ENCODE peak calls at places on chromosomes 3 and 15, in five cellular contexts. One of them, this sample, is unnamed.
A peak's percentile ranks its signal among the peaks of the same experiment; 100 is the strongest.

GRCh38 chr15:75713338-75713895 is 769 bp upstream of the CSPG4 start:
- DNase-seq in GM12878: no peak
- DNase-seq in GM23338: peak; percentile 61
- DNase-seq in CD8-positive, alpha-beta T cell: no peak
- DNase-seq in left ventricle myocardium inferior: no peak
- DNase-seq in this sample: peak; percentile 90

GRCh38 chr3:129278439-129278969 is at the start of gene HMCES:
- DNase-seq in left ventricle myocardium inferior: peak; percentile 95
- DNase-seq in GM12878: peak; percentile 31
- DNase-seq in CD8-positive, alpha-beta T cell: peak; percentile 97
- DNase-seq in GM23338: peak; percentile 98
- DNase-seq in this sample: peak; percentile 92

GRCh38 chr15:92521624-92522008 is 127.9 kb downstream of the ST8SIA2 start:
- DNase-seq in GM12878: peak; percentile 37
- DNase-seq in left ventricle myocardium inferior: peak; percentile 65
- DNase-seq in GM23338: peak; percentile 88
- DNase-seq in CD8-positive, alpha-beta T cell: peak; percentile 53
- DNase-seq in this sample: peak; percentile 86

GRCh38 chr3:166190360-166190759 is 353.1 kb upstream of the BCHE start:
- DNase-seq in left ventricle myocardium inferior: no peak
- DNase-seq in CD8-positive, alpha-beta T cell: no peak
- DNase-seq in GM23338: peak; percentile 7
- DNase-seq in GM12878: no peak
- DNase-seq in this sample: no peak

GRCh38 chr3:14373753-14374376 is 28.5 kb upstream of the SLC6A6 start:
- DNase-seq in CD8-positive, alpha-beta T cell: no peak
- DNase-seq in GM23338: no peak
- DNase-seq in left ventricle myocardium inferior: no peak
- DNase-seq in GM12878: no peak
- DNase-seq in this sample: no peak

GRCh38 chr3:161560006-161560637 is 63.5 kb downstream of the OTOL1 start:
- DNase-seq in GM12878: no peak
- DNase-seq in left ventricle myocardium inferior: peak; percentile 18
- DNase-seq in CD8-positive, alpha-beta T cell: no peak
- DNase-seq in GM23338: peak; percentile 89
- DNase-seq in this sample: no peak

GRCh38 chr3:128289534-128289933 is 136.3 kb downstream of the EEFSEC start:
- DNase-seq in left ventricle myocardium inferior: no peak
- DNase-seq in CD8-positive, alpha-beta T cell: no peak
- DNase-seq in GM23338: no peak
- DNase-seq in GM12878: no peak
- DNase-seq in this sample: no peak

GRCh38 chr3:196314597-196314996 is 3.4 kb downstream of the DYNLT2B start:
- DNase-seq in GM12878: no peak
- DNase-seq in GM23338: no peak
- DNase-seq in left ventricle myocardium inferior: no peak
- DNase-seq in CD8-positive, alpha-beta T cell: no peak
- DNase-seq in this sample: no peak

GRCh38 chr3:64164309-64164708 is 61.0 kb downstream of the PRICKLE2 start:
- DNase-seq in left ventricle myocardium inferior: no peak
- DNase-seq in CD8-positive, alpha-beta T cell: no peak
- DNase-seq in GM23338: no peak
- DNase-seq in GM12878: no peak
- DNase-seq in this sample: no peak

GRCh38 chr3:116059421-116060096 is 385.7 kb downstream of the LSAMP start:
- DNase-seq in left ventricle myocardium inferior: no peak
- DNase-seq in GM12878: no peak
- DNase-seq in CD8-positive, alpha-beta T cell: no peak
- DNase-seq in GM23338: peak; percentile 52
- DNase-seq in this sample: no peak

GRCh38 chr3:194058189-194058571 is 77.8 kb upstream of the HES1 start:
- DNase-seq in GM12878: no peak
- DNase-seq in left ventricle myocardium inferior: peak; percentile 63
- DNase-seq in CD8-positive, alpha-beta T cell: no peak
- DNase-seq in GM23338: peak; percentile 92
- DNase-seq in this sample: peak; percentile 44

GRCh38 chr3:113243846-113244245 is 32.5 kb downstream of the BOC start:
- DNase-seq in GM23338: no peak
- DNase-seq in GM12878: no peak
- DNase-seq in CD8-positive, alpha-beta T cell: no peak
- DNase-seq in left ventricle myocardium inferior: no peak
- DNase-seq in this sample: no peak

GRCh38 chr3:134406331-134407246 is 32.3 kb upstream of the AMOTL2 start:
- DNase-seq in GM12878: no peak
- DNase-seq in left ventricle myocardium inferior: peak; percentile 55
- DNase-seq in GM23338: peak; percentile 91
- DNase-seq in CD8-positive, alpha-beta T cell: no peak
- DNase-seq in this sample: no peak

GRCh38 chr15:67093146-67093874 is 27.9 kb downstream of the SMAD3 start:
- DNase-seq in GM12878: peak; percentile 46
- DNase-seq in CD8-positive, alpha-beta T cell: no peak
- DNase-seq in GM23338: no peak
- DNase-seq in left ventricle myocardium inferior: peak; percentile 36
- DNase-seq in this sample: peak; percentile 44

GRCh38 chr3:66928252-66928651 is 69.9 kb upstream of the KBTBD8 start:
- DNase-seq in CD8-positive, alpha-beta T cell: no peak
- DNase-seq in GM12878: no peak
- DNase-seq in GM23338: no peak
- DNase-seq in left ventricle myocardium inferior: no peak
- DNase-seq in this sample: no peak

GRCh38 chr3:78734048-78734637 is 1033.7 kb downstream of the ROBO1 start:
- DNase-seq in left ventricle myocardium inferior: no peak
- DNase-seq in GM12878: no peak
- DNase-seq in CD8-positive, alpha-beta T cell: no peak
- DNase-seq in GM23338: peak; percentile 23
- DNase-seq in this sample: no peak

GRCh38 chr3:52423214-52423613 is 21.7 kb downstream of the SEMA3G start:
- DNase-seq in left ventricle myocardium inferior: no peak
- DNase-seq in GM12878: no peak
- DNase-seq in CD8-positive, alpha-beta T cell: no peak
- DNase-seq in GM23338: no peak
- DNase-seq in this sample: no peak

GRCh38 chr3:189863031-189863430 is 231.8 kb downstream of the TP63 start:
- DNase-seq in CD8-positive, alpha-beta T cell: no peak
- DNase-seq in GM23338: no peak
- DNase-seq in left ventricle myocardium inferior: peak; percentile 37
- DNase-seq in GM12878: no peak
- DNase-seq in this sample: no peak

GRCh38 chr15:75452364-75452967 is 976 bp upstream of the SIN3A start:
- DNase-seq in left ventricle myocardium inferior: peak; percentile 86
- DNase-seq in GM23338: peak; percentile 89
- DNase-seq in GM12878: peak; percentile 57
- DNase-seq in CD8-positive, alpha-beta T cell: peak; percentile 81
- DNase-seq in this sample: peak; percentile 93

GRCh38 chr15:62782100-62782791 is 260.3 kb upstream of the TPM1 start:
- DNase-seq in CD8-positive, alpha-beta T cell: no peak
- DNase-seq in GM12878: no peak
- DNase-seq in left ventricle myocardium inferior: peak; percentile 72
- DNase-seq in GM23338: peak; percentile 74
- DNase-seq in this sample: peak; percentile 83

GRCh38 chr3:129196601-129197000 is 12.9 kb upstream of the CNBP start:
- DNase-seq in CD8-positive, alpha-beta T cell: no peak
- DNase-seq in GM23338: no peak
- DNase-seq in left ventricle myocardium inferior: no peak
- DNase-seq in GM12878: no peak
- DNase-seq in this sample: no peak

GRCh38 chr15:95259965-95260364 is 1028.6 kb downstream of the MCTP2 start:
- DNase-seq in GM23338: peak; percentile 11
- DNase-seq in CD8-positive, alpha-beta T cell: no peak
- DNase-seq in GM12878: no peak
- DNase-seq in left ventricle myocardium inferior: no peak
- DNase-seq in this sample: no peak

GRCh38 chr15:70328137-70329115 is 230.7 kb upstream of the TLE3 start:
- DNase-seq in CD8-positive, alpha-beta T cell: no peak
- DNase-seq in left ventricle myocardium inferior: peak; percentile 49
- DNase-seq in GM23338: no peak
- DNase-seq in GM12878: no peak
- DNase-seq in this sample: peak; percentile 84

GRCh38 chr15:40960151-40960885 is 7.0 kb downstream of the CHAC1 start:
- DNase-seq in GM23338: no peak
- DNase-seq in left ventricle myocardium inferior: no peak
- DNase-seq in GM12878: no peak
- DNase-seq in CD8-positive, alpha-beta T cell: no peak
- DNase-seq in this sample: no peak

GRCh38 chr3:14640157-14640562 is 11.4 kb upstream of the CCDC174 start:
- DNase-seq in CD8-positive, alpha-beta T cell: no peak
- DNase-seq in GM12878: no peak
- DNase-seq in left ventricle myocardium inferior: no peak
- DNase-seq in GM23338: no peak
- DNase-seq in this sample: no peak

GRCh38 chr15:43184407-43185160 is 619 bp upstream of the CCNDBP1 start:
- DNase-seq in CD8-positive, alpha-beta T cell: no peak
- DNase-seq in GM23338: no peak
- DNase-seq in left ventricle myocardium inferior: no peak
- DNase-seq in GM12878: no peak
- DNase-seq in this sample: no peak

GRCh38 chr3:68985391-68985790 is 28.1 kb downstream of the EOGT start:
- DNase-seq in GM23338: no peak
- DNase-seq in CD8-positive, alpha-beta T cell: no peak
- DNase-seq in GM12878: no peak
- DNase-seq in left ventricle myocardium inferior: no peak
- DNase-seq in this sample: no peak

GRCh38 chr15:79875213-79875612 is 21.6 kb downstream of the MTHFS start:
- DNase-seq in left ventricle myocardium inferior: no peak
- DNase-seq in GM12878: no peak
- DNase-seq in GM23338: no peak
- DNase-seq in CD8-positive, alpha-beta T cell: no peak
- DNase-seq in this sample: no peak

GRCh38 chr3:120908803-120909601 is 997 bp downstream of the STXBP5L start:
- DNase-seq in GM23338: no peak
- DNase-seq in CD8-positive, alpha-beta T cell: no peak
- DNase-seq in left ventricle myocardium inferior: no peak
- DNase-seq in GM12878: no peak
- DNase-seq in this sample: no peak

GRCh38 chr15:63146684-63147083 is 10.6 kb downstream of the RPS27L start:
- DNase-seq in GM12878: no peak
- DNase-seq in left ventricle myocardium inferior: no peak
- DNase-seq in GM23338: no peak
- DNase-seq in CD8-positive, alpha-beta T cell: no peak
- DNase-seq in this sample: no peak

GRCh38 chr3:120498947-120499346 is 48.2 kb upstream of the FSTL1 start:
- DNase-seq in GM12878: no peak
- DNase-seq in GM23338: peak; percentile 83
- DNase-seq in left ventricle myocardium inferior: no peak
- DNase-seq in CD8-positive, alpha-beta T cell: no peak
- DNase-seq in this sample: no peak

DNA sequence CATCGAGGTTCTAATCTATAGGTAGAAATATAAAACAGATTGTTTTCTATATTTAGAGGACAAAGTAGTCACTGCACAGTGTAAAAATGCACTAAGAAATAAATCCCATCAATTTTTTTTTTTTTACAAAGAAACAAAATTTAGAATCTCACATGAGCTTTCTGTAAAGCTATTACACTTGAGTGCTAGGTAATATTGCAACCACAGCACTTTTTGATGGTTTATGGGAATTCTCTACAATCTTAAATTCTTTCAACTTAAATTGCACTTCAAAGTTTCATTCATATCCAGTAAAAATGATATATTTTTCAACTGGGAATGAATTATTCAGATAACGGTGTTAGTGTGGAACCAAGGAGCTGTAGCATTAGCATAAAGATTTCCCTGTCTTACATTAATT is 1035.4 kb downstream of the SQOR start:
- DNase-seq in GM12878: no peak
- DNase-seq in CD8-positive, alpha-beta T cell: no peak
- DNase-seq in left ventricle myocardium inferior: no peak
- DNase-seq in GM23338: no peak
- DNase-seq in this sample: no peak
- H3K36me3 ChIP-seq in GM12878: no peaks in the 10 kb centered on the region
- H3K36me3 ChIP-seq in CD8-positive, alpha-beta T cell: no peaks in the 10 kb centered on the region
- H3K36me3 ChIP-seq in left ventricle myocardium inferior: no peaks in the 10 kb centered on the region
- H3K36me3 ChIP-seq in GM23338: no peaks in the 10 kb centered on the region
- H3K36me3 ChIP-seq in this sample: no peaks in the 10 kb centered on the region

DNA sequence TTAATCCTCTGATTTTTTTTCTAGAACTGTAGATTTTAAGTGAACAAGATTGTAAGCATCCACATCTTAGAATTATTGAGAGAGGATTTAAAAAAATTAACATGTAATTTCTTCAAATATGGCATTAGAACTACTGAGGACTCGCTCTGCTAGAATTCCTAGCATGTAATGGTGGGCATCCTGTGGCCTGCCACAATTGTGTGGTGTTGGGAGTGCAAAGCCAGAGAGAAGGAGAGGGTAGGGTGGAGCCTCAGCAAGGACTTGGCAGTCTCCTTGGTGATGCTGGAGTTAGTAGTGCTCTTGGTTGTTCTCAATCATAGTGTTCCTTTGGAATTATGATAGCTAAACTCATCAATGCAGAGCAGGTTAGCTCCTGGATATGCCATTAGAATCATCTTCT is 443.9 kb upstream of the TBL1XR1 start:
- DNase-seq in CD8-positive, alpha-beta T cell: no peak
- DNase-seq in left ventricle myocardium inferior: no peak
- DNase-seq in GM12878: no peak
- DNase-seq in GM23338: no peak
- DNase-seq in this sample: no peak
- H3K4me1 ChIP-seq in CD8-positive, alpha-beta T cell: peaks cover 41% of the 10 kb centered on the region
- H3K4me1 ChIP-seq in left ventricle myocardium inferior: no peaks in the 10 kb centered on the region
- H3K4me1 ChIP-seq in GM12878: no peaks in the 10 kb centered on the region
- H3K4me1 ChIP-seq in GM23338: no peaks in the 10 kb centered on the region
- H3K4me1 ChIP-seq in this sample: no peaks in the 10 kb centered on the region

GRCh38 chr3:9883676-9884554 is 3.9 kb upstream of the CIDEC start:
- DNase-seq in GM23338: no peak
- DNase-seq in left ventricle myocardium inferior: no peak
- DNase-seq in CD8-positive, alpha-beta T cell: no peak
- DNase-seq in GM12878: no peak
- DNase-seq in this sample: no peak

GRCh38 chr3:9887478-9887877 is 2.9 kb upstream of the JAGN1 start:
- DNase-seq in GM23338: no peak
- DNase-seq in GM12878: no peak
- DNase-seq in left ventricle myocardium inferior: no peak
- DNase-seq in CD8-positive, alpha-beta T cell: no peak
- DNase-seq in this sample: no peak

GRCh38 chr3:9881440-9881839 is 1.4 kb upstream of the CIDEC start:
- DNase-seq in GM23338: no peak
- DNase-seq in CD8-positive, alpha-beta T cell: no peak
- DNase-seq in GM12878: no peak
- DNase-seq in left ventricle myocardium inferior: no peak
- DNase-seq in this sample: no peak

GRCh38 chr3:9886328-9886727 is 4.1 kb upstream of the JAGN1 start:
- DNase-seq in GM12878: no peak
- DNase-seq in left ventricle myocardium inferior: no peak
- DNase-seq in GM23338: no peak
- DNase-seq in CD8-positive, alpha-beta T cell: no peak
- DNase-seq in this sample: no peak

GRCh38 chr3:9884555-9885165 is 4.6 kb upstream of the CIDEC start:
- DNase-seq in left ventricle myocardium inferior: no peak
- DNase-seq in GM23338: no peak
- DNase-seq in GM12878: no peak
- DNase-seq in CD8-positive, alpha-beta T cell: no peak
- DNase-seq in this sample: no peak
- H3K4me3 ChIP-seq in left ventricle myocardium inferior: no peak overlapping the region
- H3K4me3 ChIP-seq in GM23338: no peak overlapping the region
- H3K4me3 ChIP-seq in GM12878: no peak overlapping the region
- H3K4me3 ChIP-seq in CD8-positive, alpha-beta T cell: no peak overlapping the region
- H3K4me3 ChIP-seq in this sample: no peak overlapping the region

GRCh38 chr3:73605388-73605787 is 19.4 kb downstream of the PDZRN3 start:
- DNase-seq in left ventricle myocardium inferior: no peak
- DNase-seq in CD8-positive, alpha-beta T cell: no peak
- DNase-seq in GM12878: no peak
- DNase-seq in GM23338: no peak
- DNase-seq in this sample: no peak
- H3K36me3 ChIP-seq in left ventricle myocardium inferior: peaks cover 8% of the 10 kb centered on the region
- H3K36me3 ChIP-seq in CD8-positive, alpha-beta T cell: no peaks in the 10 kb centered on the region
- H3K36me3 ChIP-seq in GM12878: no peaks in the 10 kb centered on the region
- H3K36me3 ChIP-seq in GM23338: no peaks in the 10 kb centered on the region
- H3K36me3 ChIP-seq in this sample: peaks cover 10% of the 10 kb centered on the region

GRCh38 chr3:125622381-125622788 is 27.1 kb upstream of the OSBPL11 start:
- DNase-seq in CD8-positive, alpha-beta T cell: no peak
- DNase-seq in GM12878: no peak
- DNase-seq in GM23338: no peak
- DNase-seq in left ventricle myocardium inferior: peak; percentile 69
- DNase-seq in this sample: peak; percentile 87
- H3K4me1 ChIP-seq in CD8-positive, alpha-beta T cell: no peaks in the 10 kb centered on the region
- H3K4me1 ChIP-seq in GM12878: no peaks in the 10 kb centered on the region
- H3K4me1 ChIP-seq in GM23338: no peaks in the 10 kb centered on the region
- H3K4me1 ChIP-seq in left ventricle myocardium inferior: peaks cover 17% of the 10 kb centered on the region
- H3K4me1 ChIP-seq in this sample: no peaks in the 10 kb centered on the region

This sample was measured in tibial artery.